ENCODE peak calls at places on chromosomes 3 and 15, in six cellular contexts. R is cardiac muscle cell, F is body of pancreas, Z is fibroblast of villous mesenchyme, X is left lung, J is kidney. L is an unnamed sample.

GRCh38 chr3:45234250-45234649 is 8.2 kb upstream of the TMEM158 start:
- DNase-seq in Z (no peak), J (no peak), R (no peak), F (no peak), X (no peak), L (no peak)

GRCh38 chr3:105780114-105780513 is 88.7 kb downstream of the CBLB start:
- DNase-seq in Z (peak), F (no peak), R (peak), X (no peak), J (no peak), L (no peak)

GRCh38 chr3:113560845-113561623 is 28.7 kb downstream of the SIDT1 start:
- DNase-seq in J (no peak), Z (peak), X (no peak), R (peak), F (no peak), L (no peak)

GRCh38 chr3:94360982-94361381 is 298.1 kb downstream of the NSUN3 start:
- DNase-seq in Z (no peak), X (no peak), J (no peak), R (peak), F (peak), L (no peak)

GRCh38 chr3:133965033-133965570 is 64.6 kb downstream of the SLCO2A1 start:
- DNase-seq in R (peak), X (no peak), F (no peak), J (no peak), Z (no peak), L (no peak)

GRCh38 chr15:78407889-78408640 is 30.0 kb upstream of the IREB2 start:
- DNase-seq in R (no peak), J (no peak), X (no peak), F (no peak), Z (no peak), L (no peak)

GRCh38 chr3:167051421-167051820 is 328.7 kb downstream of the ZBBX start:
- DNase-seq in F (no peak), J (no peak), X (no peak), R (no peak), Z (no peak), L (no peak)

GRCh38 chr3:188578579-188579363 is 424.8 kb downstream of the LPP start:
- DNase-seq in Z (peak), J (peak), R (peak), F (peak), X (peak), L (no peak)

GRCh38 chr15:35000511-35000910 is 12.4 kb upstream of the ZNF770 start:
- DNase-seq in R (peak), J (no peak), F (peak), X (no peak), Z (peak), L (no peak)

DNA sequence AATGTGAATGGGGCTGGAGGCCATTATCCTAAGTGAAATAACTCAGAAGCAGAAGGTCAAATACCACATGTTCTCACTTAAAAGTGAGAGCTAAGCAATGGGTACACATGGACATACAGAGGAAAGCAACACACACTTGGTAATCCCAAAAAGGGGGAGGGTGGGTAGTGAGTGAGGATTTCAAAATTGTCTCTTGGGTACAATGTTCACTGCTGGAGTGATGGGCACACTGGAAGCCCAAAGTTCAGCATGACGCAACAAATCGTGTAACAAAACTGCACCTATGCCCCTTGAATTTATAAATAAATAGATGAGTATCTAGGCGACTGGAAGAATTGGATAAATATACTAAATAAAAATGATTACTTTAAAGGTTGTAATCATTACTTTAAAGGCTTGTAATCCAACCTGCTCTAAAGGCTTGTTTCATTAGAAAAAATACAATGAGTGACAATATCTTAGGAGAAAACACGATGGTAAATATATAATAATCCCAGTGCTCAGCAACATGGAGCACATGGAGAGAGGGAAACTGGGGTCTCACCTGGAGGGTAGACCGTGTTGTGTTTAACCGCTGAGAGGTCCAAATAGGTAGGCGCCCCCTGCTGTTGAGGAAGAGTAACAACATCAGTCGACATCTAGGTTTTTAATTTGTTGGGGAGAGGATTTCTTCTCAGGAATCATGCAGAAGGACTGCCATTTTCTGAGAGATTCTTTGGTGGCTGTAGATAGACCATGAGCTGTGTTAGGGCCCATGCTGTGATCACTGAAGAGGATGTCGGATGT is 78.5 kb upstream of the ROBO1 start:
- DNase-seq in X (no peak), R (no peak), Z (no peak), J (no peak), F (no peak), L (peak)
- TF ChIP-seq CTCF in X (no peak), R (peak), Z (no peak), J (no peak), F (peak), L (peak)

DNA sequence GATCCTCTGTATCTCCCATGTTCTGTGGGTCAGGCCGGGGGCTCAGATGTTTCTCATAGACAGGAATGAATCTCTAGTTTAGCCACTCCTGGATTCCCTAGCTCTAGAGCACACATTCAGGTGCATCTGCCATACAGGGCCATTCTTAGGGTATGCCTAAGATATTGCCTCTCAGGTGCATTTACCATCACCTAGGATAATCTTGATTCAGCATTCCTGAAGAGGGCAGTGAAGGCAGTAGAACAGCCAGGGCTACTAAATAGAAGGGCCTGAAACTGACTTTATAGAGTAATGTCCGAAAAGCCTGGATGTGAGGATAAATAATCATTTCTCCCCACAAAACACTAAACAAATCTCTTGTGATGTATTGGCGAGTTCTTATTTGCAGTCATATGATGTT is 882.0 kb downstream of the AGBL1 start:
- DNase-seq in R (no peak), X (no peak), J (no peak), F (no peak), Z (no peak), L (no peak)
- H3K4me3 ChIP-seq in R (no peak), X (no peak), J (no peak), F (no peak), Z (no peak), L (no peak)

GRCh38 chr3:190339130-190339529 is 16.9 kb upstream of the CLDN1 start:
- DNase-seq in R (peak), X (no peak), F (no peak), Z (peak), J (no peak), L (peak)
- TF ChIP-seq CTCF in R (no peak), X (no peak), F (no peak), Z (peak), J (no peak), L (no peak)

GRCh38 chr3:122183893-122184590 is 574 bp downstream of the CASR start:
- DNase-seq in J (peak), R (no peak), X (no peak), Z (no peak), F (peak), L (no peak)
- H3K4me3 ChIP-seq in J (peak), R (peak), X (peak), Z (no peak), F (peak), L (peak)

GRCh38 chr3:122563717-122564025 is 429 bp downstream of the PARP9 start:
- DNase-seq in Z (peak), X (no peak), J (no peak), F (no peak), R (peak), L (peak)

GRCh38 chr3:122559906-122560305 is 4.2 kb downstream of the PARP9 start:
- DNase-seq in Z (no peak), X (no peak), R (no peak), J (no peak), F (no peak), L (no peak)

GRCh38 chr3:122558605-122559004 is 5.5 kb downstream of the PARP9 start:
- DNase-seq in X (no peak), F (no peak), R (no peak), Z (no peak), J (no peak), L (no peak)

GRCh38 chr3:122562923-122563716 is 980 bp downstream of the PARP9 start:
- DNase-seq in R (peak), J (no peak), X (no peak), Z (peak), F (no peak), L (no peak)

DNA sequence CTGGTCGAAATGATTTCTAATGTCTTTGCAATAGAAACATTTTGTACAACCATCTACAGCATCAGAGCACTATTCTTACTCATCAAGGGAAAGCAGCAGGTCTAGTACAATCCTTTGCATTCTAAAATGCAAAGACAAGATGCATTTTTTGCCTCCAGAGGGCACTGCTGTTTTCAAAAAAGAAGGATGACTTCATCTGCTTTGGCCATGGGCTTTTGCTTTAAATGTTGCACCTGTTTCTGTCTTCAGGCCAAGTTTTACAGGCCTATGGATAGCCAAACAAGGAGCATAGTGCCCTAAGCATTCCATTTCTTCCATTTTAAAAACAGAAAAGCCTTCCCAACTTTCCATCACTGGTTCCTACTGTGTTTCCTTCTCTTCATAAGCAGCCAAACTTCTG is 3.4 kb downstream of the PARP9 start:
- DNase-seq in F (peak), X (no peak), R (peak), Z (peak), J (no peak), L (peak)
- TF ChIP-seq CTCF in F (peak), X (peak), R (peak), Z (peak), J (peak), L (peak)

GRCh38 chr3:173395073-173395411 is 2.5 kb upstream of the NLGN1 start:
- DNase-seq in X (peak), J (no peak), Z (no peak), F (peak), R (no peak), L (no peak)
- H3K4me3 ChIP-seq in X (peak), J (peak), Z (peak), F (peak), R (peak), L (no peak)

DNA sequence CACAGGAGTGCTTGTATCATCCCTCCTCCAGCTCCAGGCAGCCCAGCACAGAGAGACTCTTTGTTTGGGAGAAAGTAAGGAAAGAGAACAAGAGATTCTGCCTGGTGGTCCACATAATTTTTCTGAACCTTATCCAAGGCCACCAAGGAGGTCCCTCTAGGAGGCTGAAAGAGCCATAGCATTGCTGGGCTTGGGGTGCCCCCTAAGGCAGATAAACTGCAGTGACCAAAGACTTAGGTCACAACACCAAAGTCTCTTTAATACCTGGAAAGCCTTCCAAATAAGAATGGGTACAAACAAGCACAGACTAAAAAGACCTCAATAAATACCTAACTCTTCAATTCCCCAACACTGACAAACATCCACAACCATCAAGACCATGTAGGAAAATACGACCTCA is 310.2 kb upstream of the PPP2R3A start:
- DNase-seq in R (no peak), Z (no peak), X (no peak), F (no peak), J (no peak), L (no peak)
- TF ChIP-seq CTCF in R (no peak), Z (no peak), X (no peak), F (no peak), J (no peak), L (no peak)

L was measured in GM12865.